ENCODE peak calls at places on chromosomes 7 and 10, in five cellular contexts. Q, X, W, V and H are unnamed samples.

GRCh38 chr10:52004342-52004949 is 305.1 kb upstream of the CSTF2T start:
- DNase-seq in Q (peak; percentile 8), X (no peak), W (peak; percentile 94), V (no peak), H (no peak)

GRCh38 chr10:79127151-79127961 is 58.6 kb downstream of the ZMIZ1 start:
- DNase-seq in Q (no peak), X (peak; percentile 91), W (peak; percentile 100), V (peak; percentile 85), H (peak; percentile 95)

GRCh38 chr10:44046605-44047004 is 338.3 kb downstream of the CXCL12 start:
- DNase-seq in Q (no peak), X (no peak), W (peak; percentile 31), V (no peak), H (no peak)

GRCh38 chr7:66741-67140 is 125.6 kb upstream of the FAM20C start:
- DNase-seq in Q (no peak), X (no peak), W (no peak), V (no peak), H (no peak)

GRCh38 chr10:72276013-72276387 is 2.3 kb downstream of the DDIT4 start:
- DNase-seq in Q (no peak), X (no peak), W (peak; percentile 32), V (peak; percentile 79), H (no peak)

GRCh38 chr10:18554479-18554878 is 96.9 kb downstream of the NSUN6 start:
- DNase-seq in Q (no peak), X (no peak), W (no peak), V (no peak), H (no peak)

GRCh38 chr10:110067960-110068770 is 60.4 kb downstream of the ADD3 start:
- DNase-seq in Q (no peak), X (no peak), W (no peak), V (no peak), H (no peak)

GRCh38 chr7:123155571-123155970 is 44.2 kb downstream of the SLC13A1 start:
- DNase-seq in Q (no peak), X (no peak), W (no peak), V (no peak), H (no peak)

GRCh38 chr7:14899065-14899464 is 3.5 kb downstream of the DGKB start:
- DNase-seq in Q (no peak), X (no peak), W (no peak), V (no peak), H (no peak)

GRCh38 chr10:132272061-132272766 is 35.5 kb downstream of the STK32C start:
- DNase-seq in Q (no peak), X (peak; percentile 38), W (no peak), V (no peak), H (no peak)

GRCh38 chr7:157502701-157503111 is 165.9 kb downstream of the DNAJB6 start:
- DNase-seq in Q (no peak), X (no peak), W (peak; percentile 6), V (peak; percentile 54), H (no peak)

GRCh38 chr10:1687606-1688005 is 49.7 kb downstream of the ADARB2 start:
- DNase-seq in Q (no peak), X (no peak), W (no peak), V (peak; percentile 10), H (no peak)

GRCh38 chr7:41624818-41625217 is 78.1 kb downstream of the INHBA start:
- DNase-seq in Q (no peak), X (no peak), W (peak; percentile 45), V (no peak), H (peak; percentile 45)

GRCh38 chr7:113008755-113009154 is 77.9 kb downstream of the GPR85 start:
- DNase-seq in Q (no peak), X (no peak), W (no peak), V (no peak), H (no peak)

GRCh38 chr7:146291900-146292299 is 175.3 kb downstream of the CNTNAP2 start:
- DNase-seq in Q (no peak), X (no peak), W (no peak), V (no peak), H (no peak)

GRCh38 chr7:42479452-42480303 is 242.7 kb upstream of the GLI3 start:
- DNase-seq in Q (no peak), X (no peak), W (peak; percentile 89), V (no peak), H (no peak)

GRCh38 chr10:122780391-122780790 is 65.3 kb downstream of the CUZD1 start:
- DNase-seq in Q (no peak), X (no peak), W (peak; percentile 52), V (no peak), H (no peak)

GRCh38 chr10:114394531-114394930 is 9.8 kb downstream of the AFAP1L2 start:
- DNase-seq in Q (no peak), X (no peak), W (no peak), V (no peak), H (no peak)

GRCh38 chr10:20885678-20886077 is 11.4 kb downstream of the NEBL start:
- DNase-seq in Q (no peak), X (no peak), W (peak; percentile 81), V (no peak), H (peak; percentile 78)

GRCh38 chr10:22321831-22322662 is 1.1 kb downstream of the BMI1 start:
- DNase-seq in Q (no peak), X (no peak), W (no peak), V (peak; percentile 69), H (no peak)

GRCh38 chr10:63977329-63977923 is 456.2 kb downstream of the REEP3 start:
- DNase-seq in Q (peak; percentile 2), X (peak; percentile 41), W (peak; percentile 79), V (no peak), H (peak; percentile 24)

GRCh38 chr7:30276203-30276900 is 8.0 kb upstream of the ZNRF2 start:
- DNase-seq in Q (peak; percentile 63), X (no peak), W (peak; percentile 82), V (no peak), H (peak; percentile 37)

GRCh38 chr10:110610308-110610774 is 33.8 kb upstream of the RBM20 start:
- DNase-seq in Q (no peak), X (no peak), W (peak; percentile 60), V (no peak), H (peak; percentile 40)

GRCh38 chr7:1768835-1769234 is 98.8 kb downstream of the ELFN1 start:
- DNase-seq in Q (no peak), X (no peak), W (peak; percentile 25), V (no peak), H (no peak)

GRCh38 chr10:92757066-92757716 is 67.4 kb downstream of the HHEX start:
- DNase-seq in Q (no peak), X (peak; percentile 85), W (peak; percentile 55), V (peak; percentile 97), H (peak; percentile 32)

GRCh38 chr7:137164251-137164650 is 179.3 kb downstream of the PTN start:
- DNase-seq in Q (no peak), X (no peak), W (no peak), V (no peak), H (no peak)

GRCh38 chr10:132669208-132669861 is 116.6 kb downstream of the NKX6-2 start:
- DNase-seq in Q (no peak), X (no peak), W (no peak), V (peak; percentile 62), H (no peak)

GRCh38 chr10:126565456-126565855 is 105.0 kb downstream of the C10orf90 start:
- DNase-seq in Q (no peak), X (no peak), W (no peak), V (no peak), H (no peak)

GRCh38 chr10:126564297-126564888 is 106.1 kb downstream of the C10orf90 start:
- DNase-seq in Q (no peak), X (no peak), W (no peak), V (no peak), H (no peak)

GRCh38 chr10:126562209-126562680 is 108.2 kb downstream of the C10orf90 start:
- DNase-seq in Q (no peak), X (no peak), W (no peak), V (no peak), H (no peak)

GRCh38 chr10:126561499-126562208 is 108.8 kb downstream of the C10orf90 start:
- DNase-seq in Q (no peak), X (no peak), W (no peak), V (no peak), H (no peak)

DNA sequence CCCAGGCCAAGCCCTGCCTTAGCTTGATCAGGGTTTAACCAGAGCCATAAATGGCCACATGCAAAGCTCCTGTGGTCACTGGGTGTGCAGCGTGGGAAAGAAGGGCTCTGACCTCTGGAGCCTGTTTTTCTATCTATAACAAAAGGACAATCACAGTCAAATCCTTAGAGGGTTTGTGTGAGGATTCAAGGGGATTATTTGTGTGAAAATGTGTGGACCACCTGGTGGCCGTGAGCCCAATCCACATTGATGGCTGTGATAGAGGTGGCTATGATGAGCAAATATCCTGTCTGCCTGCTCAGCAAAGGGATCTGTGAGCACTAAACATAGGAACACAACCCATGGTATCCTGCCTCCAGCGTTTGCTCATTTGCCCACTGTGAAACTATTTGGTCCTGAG is 107.1 kb downstream of the C10orf90 start:
- DNase-seq in Q (no peak), X (no peak), W (no peak), V (no peak), H (no peak)
- H3K27ac ChIP-seq in Q (no peak overlapping the region), X (no peak overlapping the region), W (no peak overlapping the region), V (no peak overlapping the region), H (no peak overlapping the region)

GRCh38 chr7:90518630-90519029 is 49.2 kb downstream of the PTTG1IP2 start:
- DNase-seq in Q (no peak), X (no peak), W (peak; percentile 31), V (no peak), H (no peak)

GRCh38 chr7:90516257-90516656 is 46.8 kb downstream of the PTTG1IP2 start:
- DNase-seq in Q (no peak), X (no peak), W (no peak), V (no peak), H (no peak)

DNA sequence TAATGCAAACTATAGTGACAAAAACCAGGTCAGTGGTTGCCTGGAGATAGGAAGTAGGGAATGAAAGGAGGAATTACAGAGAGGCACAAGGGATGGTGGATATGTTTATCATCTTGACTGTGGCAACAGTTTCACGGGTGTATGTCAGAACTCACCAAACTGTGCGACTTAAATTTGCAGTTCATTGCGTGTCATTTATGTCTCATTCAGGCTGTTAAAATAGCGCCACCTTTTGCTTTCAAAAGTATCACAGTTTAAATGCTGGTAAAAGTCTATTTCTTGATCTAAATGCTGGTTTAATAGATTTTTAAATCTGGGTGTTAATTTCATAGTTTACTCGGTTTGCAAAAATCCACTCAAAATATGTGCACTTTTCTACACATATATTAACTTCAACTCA is 51.0 kb downstream of the PTTG1IP2 start:
- DNase-seq in Q (no peak), X (no peak), W (peak; percentile 20), V (no peak), H (no peak)
- TF ChIP-seq CTCF in Q (peak; percentile 40), X (no peak), W (peak; percentile 64), V (no peak), H (no peak)

GRCh38 chr10:6473901-6474370 is 106.1 kb downstream of the PRKCQ start:
- DNase-seq in Q (no peak), X (no peak), W (no peak), V (no peak), H (no peak)

GRCh38 chr10:6478722-6479121 is 101.4 kb downstream of the PRKCQ start:
- DNase-seq in Q (no peak), X (no peak), W (no peak), V (no peak), H (no peak)

GRCh38 chr10:6473430-6473829 is 106.6 kb downstream of the PRKCQ start:
- DNase-seq in Q (no peak), X (no peak), W (no peak), V (no peak), H (no peak)

GRCh38 chr10:6482737-6483362 is 97.2 kb downstream of the PRKCQ start:
- DNase-seq in Q (no peak), X (no peak), W (no peak), V (no peak), H (no peak)

GRCh38 chr10:6476989-6477388 is 103.1 kb downstream of the PRKCQ start:
- DNase-seq in Q (no peak), X (no peak), W (no peak), V (no peak), H (peak; percentile 79)
- H3K27ac ChIP-seq in Q (no peak overlapping the region), X (no peak overlapping the region), W (no peak overlapping the region), V (no peak overlapping the region), H (peak overlapping the region; percentile 38)

GRCh38 chr7:50481867-50482266 is 31.7 kb upstream of the FIGNL1 start:
- DNase-seq in Q (no peak), X (peak; percentile 3), W (no peak), V (no peak), H (no peak)
- TF ChIP-seq CTCF in Q (no peak), X (no peak), W (no peak), V (no peak), H (no peak)